ENCODE peak calls at places on chromosomes 6 and 20, in ten cellular contexts. W is heart left ventricle, G is astrocyte of the cerebellum, D is GM12865, E is adipocyte, I is SK-N-SH, U is A549, H is lung, Q is breast epithelium, Y is tibial nerve. P is an unnamed sample.

GRCh38 chr20:58306421-58307261 is 2.9 kb upstream of the RAB22A start:
- DNase-seq in W (no peak), G (no peak), D (peak), E (peak), I (no peak), U (peak), H (peak), Q (no peak), Y (no peak), P (no peak)

GRCh38 chr6:108446629-108447150 is 114.0 kb upstream of the FOXO3 start:
- DNase-seq in W (no peak), G (no peak), D (no peak), E (no peak), I (no peak), U (no peak), H (no peak), Q (no peak), Y (no peak), P (no peak)

GRCh38 chr6:168150551-168151444 is 71.8 kb upstream of the FRMD1 start:
- DNase-seq in W (peak), G (no peak), D (no peak), E (no peak), I (peak), U (no peak), H (peak), Q (no peak), Y (no peak), P (peak)

GRCh38 chr6:25769983-25770382 is 15.4 kb downstream of the SLC17A4 start:
- DNase-seq in W (no peak), G (no peak), D (no peak), E (no peak), I (no peak), U (no peak), H (peak), Q (no peak), Y (no peak), P (no peak)

GRCh38 chr6:169223006-169223405 is 30.6 kb downstream of the THBS2 start:
- DNase-seq in W (no peak), G (no peak), D (no peak), E (no peak), I (no peak), U (no peak), H (no peak), Q (no peak), Y (no peak), P (no peak)

GRCh38 chr20:9392892-9393857 is 121.2 kb upstream of the LAMP5 start:
- DNase-seq in W (peak), G (peak), D (peak), E (peak), I (peak), U (peak), H (peak), Q (no peak), Y (peak), P (peak)

GRCh38 chr6:157403684-157404051 is 22.7 kb downstream of the ZDHHC14 start:
- DNase-seq in W (no peak), G (no peak), D (no peak), E (no peak), I (no peak), U (no peak), H (no peak), Q (no peak), Y (no peak), P (no peak)

GRCh38 chr6:44270526-44271405 is 516 bp downstream of the TMEM151B start:
- DNase-seq in W (no peak), G (no peak), D (no peak), E (peak), I (peak), U (no peak), H (no peak), Q (no peak), Y (no peak), P (no peak)

GRCh38 chr6:33672808-33673207 is 38.7 kb downstream of the UQCC2 start:
- DNase-seq in W (peak), G (peak), D (peak), E (peak), I (peak), U (peak), H (peak), Q (no peak), Y (peak), P (no peak)

GRCh38 chr6:48813821-48814220 is 649.2 kb downstream of the MMUT start:
- DNase-seq in W (no peak), G (no peak), D (no peak), E (peak), I (no peak), U (no peak), H (no peak), Q (no peak), Y (no peak), P (no peak)

GRCh38 chr20:1474817-1475603 is 8.4 kb upstream of the NSFL1C start:
- DNase-seq in W (no peak), G (no peak), D (no peak), E (no peak), I (no peak), U (no peak), H (no peak), Q (no peak), Y (no peak), P (no peak)

GRCh38 chr6:6683964-6684363 is 95.4 kb downstream of the LY86 start:
- DNase-seq in W (no peak), G (no peak), D (no peak), E (no peak), I (no peak), U (no peak), H (no peak), Q (no peak), Y (no peak), P (no peak)

GRCh38 chr20:15976047-15976731 is 597.1 kb downstream of the KIF16B start:
- DNase-seq in W (no peak), G (no peak), D (no peak), E (no peak), I (no peak), U (no peak), H (no peak), Q (no peak), Y (no peak), P (no peak)

GRCh38 chr6:56891754-56892153 is 63.2 kb upstream of the BEND6 start:
- DNase-seq in W (no peak), G (no peak), D (peak), E (no peak), I (no peak), U (no peak), H (no peak), Q (no peak), Y (no peak), P (no peak)

DNA sequence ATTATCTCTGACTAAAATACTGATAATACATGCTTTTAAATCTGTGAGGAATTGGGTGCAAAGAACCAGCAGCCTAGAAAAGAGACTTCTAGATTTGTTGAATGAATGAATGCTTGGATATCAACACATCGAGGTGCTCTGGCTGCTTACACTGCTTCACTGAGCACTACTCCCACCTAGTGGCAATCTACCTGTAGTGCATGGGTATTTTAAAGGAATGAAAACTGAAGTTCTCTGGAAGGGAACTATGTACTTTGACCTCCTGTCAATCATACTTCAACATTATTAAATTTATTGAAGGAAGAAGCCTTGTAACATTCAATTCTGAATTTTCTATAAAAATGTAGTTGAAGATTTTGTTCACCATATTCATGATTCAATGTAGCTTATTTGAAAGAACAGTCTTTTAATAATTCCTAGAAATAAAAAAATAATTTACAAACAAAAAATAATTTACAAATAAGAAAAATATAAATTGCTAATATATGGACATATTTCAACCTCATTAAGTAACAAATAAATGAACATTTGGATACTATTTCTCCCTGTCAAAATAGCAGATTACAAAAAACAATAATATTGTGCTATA is 111.2 kb upstream of the MMS22L start:
- DNase-seq in W (peak), G (peak), D (peak), E (peak), I (peak), U (peak), H (peak), Q (no peak), Y (no peak), P (peak)
- H3K4me3 ChIP-seq in W (no peak), G (no peak), D (no peak), E (no peak), I (no peak), U (no peak), H (no peak), Q (no peak), Y (no peak), P (no peak)

GRCh38 chr6:16706029-16706428 is 55.2 kb downstream of the ATXN1 start:
- DNase-seq in W (no peak), G (no peak), D (no peak), E (no peak), I (no peak), U (no peak), H (no peak), Q (no peak), Y (no peak), P (no peak)

GRCh38 chr6:16707101-16707783 is 54.0 kb downstream of the ATXN1 start:
- DNase-seq in W (no peak), G (no peak), D (peak), E (no peak), I (no peak), U (no peak), H (no peak), Q (no peak), Y (no peak), P (no peak)

GRCh38 chr6:16705403-16705993 is 55.8 kb downstream of the ATXN1 start:
- DNase-seq in W (no peak), G (no peak), D (no peak), E (no peak), I (no peak), U (no peak), H (no peak), Q (no peak), Y (no peak), P (no peak)

GRCh38 chr6:16700202-16700997 is 60.9 kb downstream of the ATXN1 start:
- DNase-seq in W (no peak), G (no peak), D (no peak), E (no peak), I (no peak), U (no peak), H (no peak), Q (no peak), Y (no peak), P (no peak)

DNA sequence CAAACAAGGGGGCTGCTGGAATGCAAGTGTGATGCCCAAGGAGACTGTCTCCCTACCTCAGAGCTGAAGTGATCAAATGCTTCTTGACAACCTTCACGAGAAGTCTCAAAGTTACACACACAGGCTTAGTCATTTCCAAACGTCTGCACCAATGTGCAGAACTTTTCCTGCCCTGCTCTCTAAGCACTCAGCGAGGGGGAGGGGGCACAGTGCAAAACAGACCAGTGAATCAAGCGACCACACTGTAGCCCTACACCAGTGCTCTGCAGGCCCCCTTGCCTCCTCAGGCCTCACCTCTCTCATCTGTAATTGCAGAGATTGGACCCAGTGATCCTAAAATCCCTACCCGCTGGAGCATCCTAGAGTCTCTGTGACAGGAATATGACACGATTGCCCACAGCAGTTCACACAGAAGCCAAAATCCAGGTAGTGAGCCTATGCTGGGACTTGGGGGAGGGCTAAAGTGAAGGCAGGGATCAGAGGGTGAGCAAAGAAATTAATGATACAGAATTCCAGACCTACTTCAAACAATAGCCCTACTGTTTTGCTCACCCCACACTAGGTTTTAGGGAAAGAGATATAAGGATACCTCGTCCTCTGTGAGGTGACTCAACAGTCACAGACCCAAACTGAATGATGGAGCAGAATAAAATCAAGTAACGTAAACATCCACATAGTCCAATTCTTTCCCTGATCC is 56.4 kb downstream of the ATXN1 start:
- DNase-seq in W (no peak), G (no peak), D (peak), E (no peak), I (no peak), U (no peak), H (no peak), Q (no peak), Y (no peak), P (no peak)
- H3K4me3 ChIP-seq in W (peak), G (no peak), D (no peak), E (peak), I (no peak), U (no peak), H (no peak), Q (peak), Y (peak), P (peak)

DNA sequence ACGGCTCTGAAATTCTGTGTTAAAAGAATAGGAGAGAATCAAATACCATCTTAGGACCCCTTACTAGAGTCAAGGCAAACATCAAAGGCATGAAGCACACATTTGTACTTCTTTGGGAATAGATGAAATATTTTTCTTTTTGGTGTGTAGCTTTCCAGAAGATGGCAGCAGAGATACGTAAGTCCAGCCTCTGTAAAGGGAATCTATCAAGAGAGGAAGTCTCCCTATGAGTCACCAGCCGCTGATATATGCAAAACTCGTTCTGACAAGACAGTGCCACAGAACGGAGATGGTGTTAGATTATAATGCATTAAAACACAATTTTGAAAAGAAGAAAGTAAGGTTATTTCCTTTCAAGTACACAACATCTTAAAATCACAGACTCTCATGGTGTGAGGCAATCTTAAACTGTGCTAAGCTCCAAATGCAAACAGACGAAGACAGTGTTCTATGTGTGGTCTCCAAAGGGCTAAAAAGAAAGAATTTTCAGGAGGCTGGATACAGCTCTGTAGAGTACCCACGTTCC is 120.0 kb upstream of the AGPAT4 start:
- DNase-seq in W (peak), G (peak), D (peak), E (peak), I (peak), U (peak), H (no peak), Q (no peak), Y (no peak), P (peak)
- H3K4me3 ChIP-seq in W (no peak), G (no peak), D (no peak), E (peak), I (no peak), U (no peak), H (no peak), Q (no peak), Y (peak), P (no peak)

DNA sequence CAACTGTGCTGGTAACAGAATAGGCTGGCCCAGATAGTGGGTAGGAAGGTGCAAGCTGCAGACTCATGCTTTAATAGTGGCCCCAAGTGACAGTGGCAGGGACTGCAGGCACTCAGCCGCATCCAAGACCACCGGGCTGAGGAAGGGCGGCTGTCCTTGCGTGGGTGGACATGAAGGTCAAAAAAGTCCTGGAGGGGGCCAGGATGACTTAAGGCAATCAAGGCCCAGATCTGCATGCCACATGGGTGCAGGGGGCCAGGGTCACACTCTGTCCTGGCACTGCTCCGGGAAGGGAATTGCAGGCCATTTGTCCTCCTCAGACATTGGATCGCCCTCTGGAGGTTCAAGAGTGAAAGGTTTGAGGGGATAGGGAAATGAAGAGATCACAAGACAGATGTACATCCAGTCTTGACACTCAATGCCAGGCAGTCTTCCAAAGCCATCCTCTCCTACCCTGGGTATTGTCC is 10.4 kb upstream of the VNN2 start:
- DNase-seq in W (peak), G (no peak), D (peak), E (peak), I (peak), U (peak), H (peak), Q (no peak), Y (peak), P (no peak)
- H3K4me3 ChIP-seq in W (no peak), G (no peak), D (no peak), E (no peak), I (no peak), U (no peak), H (no peak), Q (no peak), Y (peak), P (no peak)

GRCh38 chr20:64037199-64037497 is 1.2 kb downstream of the C20orf204 start:
- DNase-seq in W (no peak), G (no peak), D (no peak), E (no peak), I (no peak), U (no peak), H (no peak), Q (no peak), Y (no peak), P (no peak)

GRCh38 chr20:64036346-64037198 is 590 bp downstream of the C20orf204 start:
- DNase-seq in W (no peak), G (no peak), D (peak), E (no peak), I (no peak), U (no peak), H (no peak), Q (no peak), Y (no peak), P (no peak)

GRCh38 chr20:64038579-64039292 is 2.8 kb downstream of the C20orf204 start:
- DNase-seq in W (peak), G (no peak), D (peak), E (peak), I (peak), U (peak), H (peak), Q (peak), Y (no peak), P (peak)

GRCh38 chr20:64038252-64038578 is 2.2 kb downstream of the C20orf204 start:
- DNase-seq in W (no peak), G (no peak), D (peak), E (no peak), I (no peak), U (no peak), H (no peak), Q (no peak), Y (no peak), P (no peak)

DNA sequence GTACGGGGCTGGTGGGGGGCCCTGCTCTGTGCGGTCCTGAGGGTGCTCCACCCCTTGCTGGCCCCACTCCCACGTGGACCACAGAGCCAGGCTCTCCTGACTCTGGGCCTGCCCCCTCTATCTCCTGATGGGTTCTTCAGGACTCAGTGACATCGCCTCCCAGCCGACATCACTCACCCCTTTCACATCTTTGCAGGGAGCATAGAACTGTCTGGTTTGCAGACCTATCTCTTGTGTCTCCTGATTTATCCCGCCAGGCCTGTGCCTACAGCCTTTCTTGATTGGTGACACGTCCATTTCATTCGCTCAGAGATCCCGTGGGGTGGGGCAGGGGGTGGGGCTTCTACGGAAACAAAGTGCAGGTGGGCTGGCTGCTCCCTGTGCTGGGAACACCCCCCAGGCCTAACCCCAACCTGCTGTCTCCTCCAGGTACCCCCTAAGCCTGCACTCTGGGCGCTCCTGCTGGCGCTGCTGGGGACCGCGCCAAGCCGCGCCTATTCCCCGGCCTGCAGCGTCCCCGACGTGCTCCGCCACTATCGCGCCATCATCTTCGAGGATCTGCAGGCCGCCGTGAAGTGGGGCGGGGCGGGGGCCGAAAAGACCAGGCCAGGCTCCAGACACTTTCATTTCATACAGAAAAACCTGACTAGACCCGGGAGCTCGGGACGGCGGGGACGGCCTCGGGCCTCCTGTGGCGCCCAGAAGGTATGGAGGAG is 1.7 kb downstream of the C20orf204 start:
- DNase-seq in W (no peak), G (no peak), D (peak), E (no peak), I (no peak), U (no peak), H (no peak), Q (no peak), Y (no peak), P (no peak)
- H3K4me3 ChIP-seq in W (peak), G (no peak), D (peak), E (no peak), I (no peak), U (peak), H (no peak), Q (peak), Y (peak), P (no peak)

GRCh38 chr6:36340671-36341454 is 4.2 kb upstream of the BNIP5 start:
- DNase-seq in W (peak), G (peak), D (peak), E (peak), I (peak), U (peak), H (peak), Q (peak), Y (peak), P (peak)
- H3K4me3 ChIP-seq in W (peak), G (no peak), D (no peak), E (peak), I (no peak), U (peak), H (no peak), Q (peak), Y (peak), P (no peak)

GRCh38 chr6:134002821-134003220 is 49.6 kb downstream of the SLC2A12 start:
- DNase-seq in W (no peak), G (peak), D (peak), E (no peak), I (no peak), U (no peak), H (no peak), Q (no peak), Y (no peak), P (no peak)
- H3K4me3 ChIP-seq in W (no peak), G (no peak), D (no peak), E (no peak), I (no peak), U (no peak), H (no peak), Q (no peak), Y (no peak), P (no peak)

GRCh38 chr6:125995972-125996580 is 9.7 kb downstream of the TRMT11 start:
- DNase-seq in W (peak), G (peak), D (peak), E (peak), I (peak), U (peak), H (peak), Q (peak), Y (no peak), P (peak)
- H3K4me3 ChIP-seq in W (no peak), G (no peak), D (peak), E (no peak), I (no peak), U (no peak), H (no peak), Q (peak), Y (no peak), P (no peak)